ENCODE peak calls at places on chromosomes 1 and 21, in ten cellular contexts. G, V, H, S, Z, T, F, B, Y and M are unnamed samples.

GRCh38 chr1:234975122-234975940 is 153.3 kb downstream of the TOMM20 start:
- DNase-seq in G (no peak), V (no peak), H (no peak), S (peak; percentile 86), Z (no peak), T (peak; percentile 40), F (no peak), B (no peak), Y (peak; percentile 80), M (no peak)

GRCh38 chr1:5969168-5969567 is 23.1 kb downstream of the NPHP4 start:
- DNase-seq in G (no peak), V (no peak), H (no peak), S (no peak), Z (no peak), T (peak; percentile 18), F (no peak), B (no peak), Y (no peak), M (no peak)

GRCh38 chr1:3040004-3040403 is 18.7 kb downstream of the ACTRT2 start:
- DNase-seq in G (no peak), V (no peak), H (peak; percentile 48), S (no peak), Z (no peak), T (no peak), F (no peak), B (no peak), Y (no peak), M (no peak)

GRCh38 chr21:37292946-37293345 is 25.8 kb upstream of the VPS26C start:
- DNase-seq in G (no peak), V (no peak), H (no peak), S (no peak), Z (no peak), T (no peak), F (no peak), B (no peak), Y (no peak), M (no peak)

GRCh38 chr1:24711329-24711728 is 33.9 kb upstream of the CLIC4 start:
- DNase-seq in G (no peak), V (no peak), H (no peak), S (no peak), Z (no peak), T (no peak), F (no peak), B (no peak), Y (no peak), M (no peak)

GRCh38 chr1:186967659-186968394 is 139.1 kb downstream of the PLA2G4A start:
- DNase-seq in G (no peak), V (no peak), H (no peak), S (no peak), Z (no peak), T (no peak), F (no peak), B (no peak), Y (no peak), M (no peak)

GRCh38 chr1:25573591-25573930 is 30.2 kb downstream of the LDLRAP1 start:
- DNase-seq in G (no peak), V (no peak), H (no peak), S (no peak), Z (peak; percentile 39), T (no peak), F (no peak), B (no peak), Y (no peak), M (no peak)

GRCh38 chr1:154353460-154353904 is 28.2 kb downstream of the ATP8B2 start:
- DNase-seq in G (no peak), V (peak; percentile 36), H (no peak), S (peak; percentile 76), Z (peak; percentile 44), T (no peak), F (no peak), B (no peak), Y (peak; percentile 73), M (no peak)

GRCh38 chr1:214102907-214103306 is 115.1 kb downstream of the PROX1 start:
- DNase-seq in G (no peak), V (no peak), H (no peak), S (no peak), Z (no peak), T (no peak), F (no peak), B (no peak), Y (no peak), M (no peak)

GRCh38 chr1:197222780-197223179 is 45.3 kb upstream of the CRB1 start:
- DNase-seq in G (no peak), V (no peak), H (no peak), S (no peak), Z (no peak), T (no peak), F (no peak), B (no peak), Y (no peak), M (no peak)

GRCh38 chr21:15445327-15445726 is 284.5 kb upstream of the USP25 start:
- DNase-seq in G (peak; percentile 17), V (peak; percentile 68), H (no peak), S (no peak), Z (no peak), T (no peak), F (no peak), B (no peak), Y (peak; percentile 46), M (no peak)

DNA sequence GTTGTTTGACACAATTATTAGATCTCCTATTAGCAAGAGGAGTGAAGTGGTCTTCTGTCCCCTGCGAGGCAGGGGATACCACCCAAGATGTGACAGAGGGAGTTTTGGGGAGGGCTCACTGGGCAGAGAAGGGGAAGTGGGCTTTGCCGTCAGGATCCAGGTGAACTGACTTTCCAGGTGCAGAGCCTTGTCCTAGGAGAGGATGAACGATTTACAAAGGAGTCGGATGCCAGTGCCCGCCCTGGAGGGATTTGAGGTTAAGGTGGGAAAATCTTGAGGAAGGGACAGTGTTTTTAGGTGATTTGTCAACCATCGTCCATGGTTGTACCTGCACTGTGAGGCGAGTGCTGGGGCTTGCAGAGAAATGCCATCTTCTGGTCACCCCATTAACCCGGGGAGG is 201.0 kb downstream of the CAMTA1 start:
- DNase-seq in G (no peak), V (no peak), H (no peak), S (no peak), Z (no peak), T (no peak), F (no peak), B (no peak), Y (no peak), M (no peak)
- TF ChIP-seq POLR2AphosphoS5 in G (no peak), V (no peak), H (no peak), S (no peak), Z (no peak), T (no peak), F (no peak), B (no peak), Y (no peak), M (no peak)

DNA sequence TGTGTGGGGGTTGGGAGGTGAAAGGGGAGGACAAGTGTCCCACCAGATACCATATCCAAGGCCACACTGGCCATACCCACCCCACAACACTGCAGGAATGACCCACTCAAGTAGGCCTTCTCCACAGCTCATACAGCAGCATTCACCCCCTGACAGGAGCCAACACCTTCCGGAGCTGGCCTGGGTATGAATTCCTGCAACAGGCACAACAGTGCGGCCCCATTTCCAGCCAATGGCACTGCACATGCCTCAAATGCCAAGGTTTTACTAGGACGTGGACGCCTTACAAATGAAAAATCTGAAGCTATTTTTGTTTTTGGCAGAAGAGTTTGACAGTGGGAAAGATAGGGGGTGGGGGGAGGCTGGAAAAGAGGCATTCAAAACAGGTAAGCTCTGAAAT is 2.0 kb downstream of the KCND3 start:
- DNase-seq in G (no peak), V (no peak), H (no peak), S (no peak), Z (no peak), T (no peak), F (no peak), B (no peak), Y (no peak), M (peak; percentile 49)
- TF ChIP-seq POLR2AphosphoS5 in G (no peak), V (no peak), H (no peak), S (no peak), Z (no peak), T (no peak), F (peak; percentile 70), B (no peak), Y (no peak), M (peak; percentile 33)

GRCh38 chr1:201282931-201283829 is at the start of gene PKP1:
- DNase-seq in G (no peak), V (peak; percentile 65), H (peak; percentile 77), S (no peak), Z (peak; percentile 51), T (peak; percentile 58), F (no peak), B (no peak), Y (no peak), M (peak; percentile 94)
- TF ChIP-seq POLR2AphosphoS5 in G (no peak), V (no peak), H (no peak), S (no peak), Z (no peak), T (no peak), F (no peak), B (no peak), Y (no peak), M (peak; percentile 91)

DNA sequence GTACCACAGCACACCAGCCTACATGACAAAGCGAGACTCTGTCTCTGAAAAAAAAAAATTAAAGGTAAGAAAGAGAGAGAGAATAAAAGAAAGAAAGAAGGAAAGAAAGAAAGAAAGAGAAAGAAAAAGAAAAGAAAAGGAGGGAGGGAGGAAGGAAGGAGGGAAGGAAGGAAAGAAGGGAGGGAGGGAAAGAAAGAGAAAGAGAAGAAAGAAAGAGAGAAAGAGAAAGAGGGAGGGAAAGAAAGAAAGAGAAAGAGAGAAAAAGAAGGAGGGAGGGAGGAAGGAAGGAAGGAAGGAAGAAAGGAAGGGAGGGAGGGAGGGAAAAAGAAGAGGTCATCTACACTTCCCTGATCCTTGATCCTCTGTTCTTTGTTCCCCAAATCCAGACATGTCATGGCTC is 104.8 kb upstream of the GJB5 start:
- DNase-seq in G (no peak), V (no peak), H (no peak), S (no peak), Z (no peak), T (no peak), F (no peak), B (no peak), Y (no peak), M (no peak)
- TF ChIP-seq POLR2AphosphoS5 in G (no peak), V (no peak), H (no peak), S (no peak), Z (no peak), T (no peak), F (no peak), B (no peak), Y (no peak), M (no peak)

GRCh38 chr1:33045246-33045645 is 8.6 kb upstream of the AK2 start:
- DNase-seq in G (no peak), V (peak; percentile 24), H (no peak), S (peak; percentile 37), Z (peak; percentile 64), T (no peak), F (no peak), B (no peak), Y (peak; percentile 45), M (no peak)
- TF ChIP-seq POLR2AphosphoS5 in G (no peak), V (no peak), H (no peak), S (no peak), Z (peak; percentile 15), T (no peak), F (no peak), B (no peak), Y (no peak), M (no peak)

GRCh38 chr21:35925497-35925896 is 134.8 kb downstream of the SETD4 start:
- DNase-seq in G (no peak), V (no peak), H (no peak), S (peak; percentile 43), Z (no peak), T (peak; percentile 69), F (peak; percentile 90), B (no peak), Y (no peak), M (peak; percentile 20)
- TF ChIP-seq POLR2AphosphoS5 in G (no peak), V (no peak), H (no peak), S (no peak), Z (no peak), T (no peak), F (no peak), B (no peak), Y (no peak), M (no peak)

GRCh38 chr1:208216806-208217205 is 27.4 kb downstream of the PLXNA2 start:
- DNase-seq in G (no peak), V (no peak), H (no peak), S (no peak), Z (no peak), T (no peak), F (no peak), B (no peak), Y (no peak), M (no peak)
- TF ChIP-seq POLR2AphosphoS5 in G (no peak), V (no peak), H (no peak), S (no peak), Z (no peak), T (no peak), F (no peak), B (no peak), Y (no peak), M (no peak)